ENCODE peak calls at places on chromosomes 13 and 19, in six cellular contexts. C, G, A, F, O and T are unnamed samples.

GRCh38 chr13:34108396-34108795 is 290.4 kb downstream of the RFC3 start:
- DNase-seq in C (no peak), G (no peak), A (no peak), F (no peak), O (no peak), T (no peak)

GRCh38 chr19:51480590-51480989 is 2.3 kb downstream of the CEACAM18 start:
- DNase-seq in C (no peak), G (no peak), A (no peak), F (no peak), O (no peak), T (no peak)

GRCh38 chr13:112869202-112870061 is 99.6 kb upstream of the MCF2L start:
- DNase-seq in C (no peak), G (no peak), A (no peak), F (no peak), O (no peak), T (no peak)

GRCh38 chr13:114097893-114098688 is 34.3 kb downstream of the RASA3 start:
- DNase-seq in C (no peak), G (no peak), A (no peak), F (no peak), O (no peak), T (no peak)

GRCh38 chr13:37417042-37417441 is 181.5 kb downstream of the POSTN start:
- DNase-seq in C (no peak), G (no peak), A (no peak), F (no peak), O (no peak), T (no peak)

GRCh38 chr19:28027116-28027515 is 1185.8 kb downstream of the UQCRFS1 start:
- DNase-seq in C (no peak), G (no peak), A (no peak), F (no peak), O (no peak), T (no peak)

GRCh38 chr13:42548731-42549554 is 25.0 kb upstream of the TNFSF11 start:
- DNase-seq in C (no peak), G (no peak), A (peak; percentile 8), F (no peak), O (no peak), T (peak; percentile 39)

GRCh38 chr13:46288570-46289259 is 77.0 kb downstream of the LRRC63 start:
- DNase-seq in C (no peak), G (no peak), A (no peak), F (no peak), O (no peak), T (no peak)

GRCh38 chr19:7260161-7260560 is 34.1 kb downstream of the INSR start:
- DNase-seq in C (no peak), G (no peak), A (no peak), F (no peak), O (no peak), T (no peak)